ENCODE peak calls at places on chromosomes 16 and 17, in ten cellular contexts. W, B, T, Z, P, Q, O, D, F and Y are unnamed samples.

GRCh38 chr16:50207652-50208051 is 54.5 kb downstream of the TENT4B start:
- DNase-seq in Q (no peak), W (peak), D (no peak), F (no peak), P (no peak), B (no peak), Z (no peak), T (no peak), O (no peak), Y (no peak)

GRCh38 chr17:71342726-71343125 is 778.1 kb upstream of the SOX9 start:
- DNase-seq in P (no peak), Q (no peak), Z (no peak), F (no peak), T (no peak), W (no peak), D (no peak), B (no peak), O (no peak), Y (no peak)

GRCh38 chr17:45895969-45896793 is 1.8 kb downstream of the MAPT start:
- DNase-seq in F (no peak), Z (no peak), B (no peak), D (no peak), O (no peak), W (no peak), Q (no peak), T (no peak), P (no peak), Y (no peak)

GRCh38 chr17:51652529-51652928 is 392.2 kb downstream of the UTP18 start:
- DNase-seq in Z (no peak), O (no peak), W (no peak), P (no peak), T (no peak), D (no peak), F (no peak), B (no peak), Q (no peak), Y (no peak)

GRCh38 chr16:86762035-86762550 is 183.7 kb downstream of the FOXL1 start:
- DNase-seq in P (no peak), B (no peak), Z (peak), Q (no peak), O (no peak), D (no peak), W (no peak), T (no peak), F (no peak), Y (no peak)

GRCh38 chr17:45293413-45294211 is 23.2 kb downstream of the MAP3K14 start:
- DNase-seq in T (no peak), W (peak), O (peak), Q (peak), F (peak), Z (peak), P (peak), D (peak), B (no peak), Y (peak)

GRCh38 chr17:31319253-31319661 is 2.2 kb downstream of the EVI2A start:
- DNase-seq in F (no peak), Z (no peak), D (no peak), B (no peak), W (no peak), O (no peak), P (no peak), T (no peak), Q (no peak), Y (no peak)

GRCh38 chr17:73957564-73957963 is 245.9 kb upstream of the RPL38 start:
- DNase-seq in P (peak), Z (no peak), F (no peak), D (no peak), T (no peak), B (no peak), W (no peak), Q (peak), O (no peak), Y (no peak)

GRCh38 chr17:16449121-16449570 is 33.8 kb downstream of the TRPV2 start:
- DNase-seq in T (no peak), O (no peak), W (no peak), D (no peak), P (no peak), Z (no peak), B (no peak), Q (no peak), F (no peak), Y (no peak)

GRCh38 chr17:46832945-46833839 is 14.7 kb upstream of the WNT3 start:
- DNase-seq in W (peak), T (no peak), P (no peak), Q (no peak), Z (no peak), O (no peak), D (peak), B (peak), F (no peak), Y (peak)

GRCh38 chr17:76182016-76182764 is 41.1 kb upstream of the FOXJ1 start:
- DNase-seq in O (peak), W (peak), Z (peak), D (peak), P (peak), B (peak), Q (peak), T (peak), F (peak), Y (peak)

GRCh38 chr16:2719328-2720062 is 529 bp downstream of the PRSS27 start:
- DNase-seq in O (no peak), Z (no peak), T (no peak), F (no peak), P (peak), B (no peak), D (peak), W (peak), Q (peak), Y (no peak)

GRCh38 chr17:36901506-36901905 is 35.8 kb upstream of the LHX1 start:
- DNase-seq in O (no peak), F (no peak), B (no peak), T (no peak), Z (no peak), Q (no peak), D (no peak), P (no peak), W (no peak), Y (peak)

GRCh38 chr16:57548424-57548823 is 6.0 kb downstream of the ADGRG5 start:
- DNase-seq in D (no peak), B (no peak), Q (no peak), Z (no peak), P (no peak), W (no peak), F (no peak), T (no peak), O (no peak), Y (no peak)

DNA sequence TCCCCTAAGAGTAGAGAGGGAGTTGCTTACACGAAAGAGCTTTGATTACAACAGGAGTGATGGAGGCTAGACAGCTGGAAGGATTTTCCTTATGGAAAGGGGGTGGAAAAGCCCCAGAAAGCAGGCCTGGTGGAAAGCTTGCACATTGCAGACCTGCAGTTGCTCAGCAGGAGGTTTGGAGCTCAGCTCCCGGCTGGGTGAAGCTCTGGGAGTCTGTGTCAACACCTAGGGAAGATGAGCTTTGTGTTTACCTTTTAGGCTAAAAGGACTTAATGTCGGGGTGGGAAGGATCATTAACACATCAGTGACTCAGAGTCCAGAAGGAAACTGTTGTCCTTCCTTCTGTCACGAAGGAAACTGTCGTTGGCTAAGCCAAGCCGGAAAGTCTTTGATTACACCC is 48.1 kb downstream of the RAP1GAP2 start:
- DNase-seq in O (no peak), Q (no peak), F (no peak), Z (no peak), P (no peak), T (no peak), W (no peak), B (no peak), D (no peak), Y (no peak)
- TF ChIP-seq CTCF in O (no peak), Q (no peak), F (no peak), Z (no peak), P (no peak), T (no peak), W (no peak), B (peak), D (no peak), Y (peak)

GRCh38 chr17:43211123-43211479 is 574 bp upstream of the TMEM106A start:
- DNase-seq in Z (no peak), T (no peak), Q (no peak), D (no peak), W (no peak), P (no peak), O (no peak), B (no peak), F (no peak), Y (no peak)
- H3K4me3 ChIP-seq in Z (peak), T (peak), Q (peak), D (no peak), W (no peak), P (no peak), O (no peak), B (peak), F (peak), Y (peak)

DNA sequence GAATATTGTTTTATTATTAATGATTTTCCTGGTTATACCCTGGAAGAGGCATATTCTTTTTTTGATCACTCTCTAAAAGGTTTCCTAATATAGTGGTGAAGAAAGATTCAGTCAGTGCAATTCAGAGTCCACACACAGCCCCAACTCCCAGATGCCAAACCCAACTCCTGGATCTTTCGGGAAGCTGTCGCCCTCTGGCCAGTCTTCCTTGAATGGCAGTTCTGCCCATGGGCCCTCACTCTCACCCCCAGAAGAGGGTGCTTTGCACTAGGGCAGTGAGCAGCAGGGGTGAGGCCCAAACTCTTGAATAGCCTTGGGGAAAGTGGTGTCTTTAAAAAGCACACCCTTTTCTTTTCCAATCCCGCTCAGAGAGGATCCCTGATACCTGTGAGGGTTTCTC is 11.0 kb downstream of the KRT32 start:
- DNase-seq in Q (no peak), D (no peak), W (no peak), Z (no peak), F (no peak), T (no peak), O (no peak), P (no peak), B (no peak), Y (no peak)
- TF ChIP-seq CTCF in Q (no peak), D (peak), W (no peak), Z (no peak), F (no peak), T (no peak), O (no peak), P (no peak), B (no peak), Y (peak)

GRCh38 chr17:81934850-81935708 is 2.0 kb downstream of the PYCR1 start:
- DNase-seq in D (peak), F (no peak), B (no peak), W (no peak), Z (no peak), O (no peak), P (no peak), Q (no peak), T (no peak), Y (no peak)
- H3K4me3 ChIP-seq in D (no peak), F (no peak), B (no peak), W (no peak), Z (no peak), O (no peak), P (no peak), Q (no peak), T (no peak), Y (no peak)

GRCh38 chr16:82585675-82586074 is 41.1 kb upstream of the CDH13 start:
- DNase-seq in Q (no peak), T (no peak), B (no peak), O (no peak), Z (no peak), D (no peak), P (no peak), F (no peak), W (no peak), Y (no peak)

GRCh38 chr16:82583415-82583814 is 43.4 kb upstream of the CDH13 start:
- DNase-seq in Q (no peak), T (no peak), P (no peak), B (no peak), F (no peak), D (no peak), W (no peak), O (no peak), Z (no peak), Y (no peak)

GRCh38 chr16:82582971-82583370 is 43.8 kb upstream of the CDH13 start:
- DNase-seq in W (no peak), O (no peak), Z (no peak), Q (no peak), P (no peak), T (no peak), B (no peak), D (no peak), F (no peak), Y (no peak)

GRCh38 chr16:82584553-82585152 is 42.1 kb upstream of the CDH13 start:
- DNase-seq in Q (no peak), T (no peak), P (no peak), D (peak), O (no peak), W (no peak), F (no peak), Z (no peak), B (no peak), Y (no peak)

GRCh38 chr16:82580293-82580900 is 46.4 kb upstream of the CDH13 start:
- DNase-seq in D (no peak), F (no peak), Z (no peak), W (peak), Q (no peak), T (no peak), O (no peak), B (no peak), P (no peak), Y (no peak)
- TF ChIP-seq CTCF in D (peak), F (no peak), Z (no peak), W (no peak), Q (peak), T (no peak), O (peak), B (peak), P (no peak), Y (peak)

GRCh38 chr17:63930951-63931575 is 1.1 kb downstream of the CD79B start:
- DNase-seq in Q (peak), Z (peak), P (peak), D (peak), O (peak), T (peak), F (peak), W (peak), B (no peak), Y (no peak)

GRCh38 chr17:63929860-63930766 is 2.0 kb downstream of the CD79B start:
- DNase-seq in Q (no peak), Z (peak), F (no peak), O (no peak), P (no peak), B (no peak), D (no peak), T (no peak), W (no peak), Y (no peak)

GRCh38 chr17:63932721-63933120 is 590 bp upstream of the CD79B start:
- DNase-seq in O (no peak), D (no peak), T (no peak), Z (no peak), P (no peak), B (no peak), F (no peak), Q (no peak), W (no peak), Y (no peak)

GRCh38 chr17:63934391-63935112 is 2.4 kb upstream of the CD79B start:
- DNase-seq in O (no peak), D (no peak), P (no peak), Z (no peak), W (no peak), T (no peak), B (no peak), F (no peak), Q (no peak), Y (no peak)

DNA sequence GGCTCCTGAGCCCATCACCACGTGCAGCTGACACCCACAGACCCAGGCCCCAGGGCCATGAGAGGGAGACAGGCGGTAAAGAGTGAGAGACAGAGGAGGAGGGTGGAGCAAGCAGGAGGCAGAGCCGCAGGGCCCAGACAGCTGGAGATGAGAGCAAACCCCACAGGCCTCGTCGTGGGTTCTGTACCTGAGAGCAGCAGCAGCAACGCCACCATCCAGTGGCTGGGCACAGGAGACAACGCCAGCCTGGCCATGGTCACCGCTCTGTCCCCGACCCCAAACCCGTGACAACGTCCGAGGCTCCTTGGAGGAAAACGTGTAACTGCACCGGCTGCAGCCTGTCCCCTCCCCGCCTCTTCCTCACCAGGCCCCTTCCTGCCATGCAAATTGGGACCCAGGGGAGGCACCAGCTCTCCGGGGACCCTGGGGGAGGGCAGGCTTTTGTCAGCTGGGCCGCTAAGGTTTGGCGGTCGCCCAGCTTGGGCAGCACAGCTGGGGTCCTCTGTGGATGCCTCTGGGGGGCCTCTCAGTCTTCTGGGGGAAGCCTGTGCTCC is at the start of gene CD79B:
- DNase-seq in T (peak), B (no peak), W (no peak), Z (no peak), F (no peak), D (no peak), Q (peak), O (no peak), P (no peak), Y (no peak)
- H3K4me3 ChIP-seq in T (peak), B (no peak), W (no peak), Z (peak), F (no peak), D (no peak), Q (peak), O (no peak), P (no peak), Y (no peak)

GRCh38 chr17:6427284-6427781 is 7.6 kb downstream of the AIPL1 start:
- DNase-seq in T (no peak), O (no peak), P (no peak), Z (no peak), F (no peak), B (no peak), W (no peak), D (no peak), Q (no peak), Y (no peak)
- TF ChIP-seq CTCF in T (no peak), O (no peak), P (no peak), Z (no peak), F (no peak), B (no peak), W (no peak), D (no peak), Q (no peak), Y (no peak)